ENCODE peak calls at places on chromosomes 1 and 21, in four cellular contexts. A is heart left ventricle; I is CD8-positive, alpha-beta T cell; E is aorta. U is an unnamed sample. For H3K4me1 and H3K27me3, the result is how much of the 10 kb centered on the place peaks cover.

GRCh38 chr1:7208647-7209180 is 423.5 kb downstream of the CAMTA1 start:
- DNase-seq in A (no peak), I (no peak), E (no peak), U (no peak)

GRCh38 chr1:244118087-244118761 is 67.1 kb downstream of the ZBTB18 start:
- DNase-seq in A (no peak), I (no peak), E (no peak), U (no peak)

GRCh38 chr1:220219136-220219442 is 53.2 kb downstream of the RAB3GAP2 start:
- DNase-seq in A (no peak), I (no peak), E (no peak), U (no peak)

GRCh38 chr1:14939527-14940284 is 213.8 kb upstream of the TMEM51 start:
- DNase-seq in A (no peak), I (no peak), E (no peak), U (no peak)

GRCh38 chr1:115669002-115669673 is 27.4 kb downstream of the VANGL1 start:
- DNase-seq in A (no peak), I (no peak), E (no peak), U (no peak)

GRCh38 chr1:240044620-240045019 is 47.1 kb upstream of the FMN2 start:
- DNase-seq in A (no peak), I (no peak), E (no peak), U (no peak)

GRCh38 chr1:36511804-36512798 is 29.4 kb upstream of the CSF3R start:
- DNase-seq in A (no peak), I (no peak), E (no peak), U (no peak)

GRCh38 chr1:246549665-246550064 is 16.4 kb downstream of the TFB2M start:
- DNase-seq in A (no peak), I (no peak), E (no peak), U (no peak)

GRCh38 chr1:20477355-20478071 is 8.5 kb downstream of the CAMK2N1 start:
- DNase-seq in A (peak), I (no peak), E (no peak), U (peak)

GRCh38 chr1:212368073-212368484 is 46.6 kb downstream of the PACC1 start:
- DNase-seq in A (peak), I (peak), E (no peak), U (no peak)

GRCh38 chr21:25402134-25402957 is 204.9 kb downstream of the MRPL39 start:
- DNase-seq in A (no peak), I (no peak), E (no peak), U (no peak)

GRCh38 chr1:10958614-10959013 is 53.8 kb upstream of the TARDBP start:
- DNase-seq in A (no peak), I (no peak), E (no peak), U (no peak)

GRCh38 chr1:2489615-2490014 is 13.5 kb downstream of the PLCH2 start:
- DNase-seq in A (no peak), I (no peak), E (no peak), U (no peak)

GRCh38 chr1:22204057-22204840 is 61.4 kb upstream of the WNT4 start:
- DNase-seq in A (no peak), I (no peak), E (peak), U (no peak)

GRCh38 chr1:24369199-24369598 is 44.4 kb downstream of the STPG1 start:
- DNase-seq in A (no peak), I (no peak), E (peak), U (no peak)

GRCh38 chr21:33168886-33169285 is 60.9 kb upstream of the IFNAR2 start:
- DNase-seq in A (no peak), I (no peak), E (no peak), U (no peak)

GRCh38 chr1:224170748-224171478 is 12.1 kb upstream of the DEGS1 start:
- DNase-seq in A (no peak), I (no peak), E (no peak), U (peak)

GRCh38 chr1:89576016-89576415 is 51.4 kb downstream of the LRRC8B start:
- DNase-seq in A (no peak), I (no peak), E (no peak), U (no peak)

GRCh38 chr1:38114231-38114630 is 67.6 kb upstream of the POU3F1 start:
- DNase-seq in A (no peak), I (no peak), E (peak), U (peak)

GRCh38 chr1:77313491-77313890 is 31.7 kb downstream of the AK5 start:
- DNase-seq in A (no peak), I (no peak), E (no peak), U (peak)

GRCh38 chr1:107010582-107010981 is 45.9 kb upstream of the PRMT6 start:
- DNase-seq in A (no peak), I (no peak), E (no peak), U (no peak)
- H3K4me1 ChIP-seq in A (under half), I (under half), E (under half), U (under half)

GRCh38 chr1:31761883-31762282 is 2.3 kb downstream of the ADGRB2 start:
- DNase-seq in A (no peak), I (no peak), E (no peak), U (no peak)
- H3K27me3 ChIP-seq in A (under half), I (under half), E (under half), U (under half)

GRCh38 chr1:65477414-65478378 is 57.2 kb downstream of the LEPR start:
- DNase-seq in A (no peak), I (no peak), E (no peak), U (no peak)
- H3K4me1 ChIP-seq in A (under half), I (under half), E (under half), U (under half)

GRCh38 chr21:36725793-36726386 is 27.0 kb downstream of the SIM2 start:
- DNase-seq in A (no peak), I (no peak), E (no peak), U (peak)
- H3K27me3 ChIP-seq in A (under half), I (under half), E (under half), U (under half)

GRCh38 chr1:234545512-234546386 is 64.2 kb downstream of the IRF2BP2 start:
- DNase-seq in A (no peak), I (no peak), E (no peak), U (no peak)

GRCh38 chr1:234542211-234542850 is 63.4 kb upstream of the TARBP1 start:
- DNase-seq in A (no peak), I (no peak), E (no peak), U (no peak)

GRCh38 chr1:234543442-234544093 is 64.6 kb upstream of the TARBP1 start:
- DNase-seq in A (peak), I (no peak), E (no peak), U (no peak)

GRCh38 chr1:234546387-234546704 is 63.6 kb downstream of the IRF2BP2 start:
- DNase-seq in A (no peak), I (no peak), E (no peak), U (no peak)

GRCh38 chr1:234544094-234544579 is 65.2 kb upstream of the TARBP1 start:
- DNase-seq in A (peak), I (no peak), E (peak), U (no peak)
- H3K4me1 ChIP-seq in A (under half), I (under half), E (under half), U (under half)

DNA sequence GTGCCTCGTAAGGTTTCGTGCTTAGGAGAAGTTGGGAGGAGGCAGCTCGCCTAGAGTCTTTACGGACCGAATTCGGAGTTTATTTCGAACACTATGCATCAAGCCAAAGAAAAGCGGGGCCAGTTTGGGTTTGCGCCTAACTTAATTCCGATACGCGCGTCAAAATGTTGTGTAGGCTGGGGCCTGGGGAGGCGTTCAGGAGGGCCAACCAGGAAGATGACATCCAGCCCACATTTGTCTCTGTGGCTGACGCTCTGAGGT is 6.4 kb downstream of the FOXD2 start:
- DNase-seq in A (no peak), I (no peak), E (no peak), U (no peak)
- H3K27me3 ChIP-seq in A (half or more), I (half or more), E (under half), U (under half)

GRCh38 chr21:42160111-42160949 is 58.6 kb upstream of the ABCG1 start:
- DNase-seq in A (no peak), I (no peak), E (no peak), U (no peak)

GRCh38 chr21:42158846-42159245 is 60.1 kb upstream of the ABCG1 start:
- DNase-seq in A (no peak), I (no peak), E (no peak), U (no peak)

GRCh38 chr21:42161401-42161956 is 57.5 kb upstream of the ABCG1 start:
- DNase-seq in A (no peak), I (no peak), E (no peak), U (no peak)

GRCh38 chr21:42160950-42161225 is 58.1 kb upstream of the ABCG1 start:
- DNase-seq in A (no peak), I (no peak), E (no peak), U (no peak)

GRCh38 chr21:42159560-42160110 is 59.3 kb upstream of the ABCG1 start:
- DNase-seq in A (no peak), I (no peak), E (no peak), U (no peak)
- H3K4me1 ChIP-seq in A (under half), I (under half), E (under half), U (under half)

U was measured in right lobe of liver.